ENCODE peak calls at places on chromosomes 3 and 15, in nine cellular contexts. P, Z, F, L, I, E, N, G and U are unnamed samples.

GRCh38 chr3:129596194-129597086 is 10.0 kb downstream of the PLXND1 start:
- DNase-seq in P (peak; percentile 95), Z (no peak), F (peak; percentile 56), L (peak; percentile 40), I (no peak), E (peak; percentile 90), N (no peak), G (peak; percentile 48), U (peak; percentile 56)

GRCh38 chr3:171505822-171506333 is 45.7 kb upstream of the TNIK start:
- DNase-seq in P (no peak), Z (no peak), F (no peak), L (no peak), I (no peak), E (no peak), N (no peak), G (no peak), U (no peak)

GRCh38 chr3:31968927-31969418 is 12.1 kb downstream of the OSBPL10 start:
- DNase-seq in P (no peak), Z (no peak), F (no peak), L (no peak), I (peak; percentile 66), E (no peak), N (peak; percentile 86), G (no peak), U (no peak)

GRCh38 chr15:31607656-31608055 is 281.0 kb downstream of the KLF13 start:
- DNase-seq in P (no peak), Z (no peak), F (no peak), L (no peak), I (no peak), E (no peak), N (no peak), G (no peak), U (no peak)

GRCh38 chr3:127483902-127484591 is 106.5 kb downstream of the TPRA1 start:
- DNase-seq in P (no peak), Z (no peak), F (no peak), L (peak; percentile 9), I (no peak), E (peak; percentile 3), N (no peak), G (no peak), U (no peak)

GRCh38 chr3:197959500-197959890 is 522 bp upstream of the LMLN start:
- DNase-seq in P (no peak), Z (no peak), F (no peak), L (no peak), I (no peak), E (no peak), N (no peak), G (no peak), U (no peak)

GRCh38 chr15:51089699-51090098 is 5.0 kb downstream of the TNFAIP8L3 start:
- DNase-seq in P (no peak), Z (no peak), F (no peak), L (no peak), I (no peak), E (peak; percentile 42), N (no peak), G (no peak), U (no peak)

GRCh38 chr15:98873441-98874218 is 134.0 kb downstream of the PGPEP1L start:
- DNase-seq in P (no peak), Z (no peak), F (no peak), L (no peak), I (no peak), E (no peak), N (peak; percentile 40), G (no peak), U (no peak)

GRCh38 chr3:29241855-29242254 is 39.0 kb upstream of the RBMS3 start:
- DNase-seq in P (no peak), Z (no peak), F (no peak), L (no peak), I (no peak), E (no peak), N (no peak), G (no peak), U (no peak)

GRCh38 chr3:15521573-15521965 is at the start of gene COLQ:
- DNase-seq in P (no peak), Z (no peak), F (no peak), L (peak; percentile 44), I (no peak), E (no peak), N (no peak), G (no peak), U (no peak)

GRCh38 chr3:23331141-23331935 is 128.2 kb downstream of the UBE2E2 start:
- DNase-seq in P (no peak), Z (no peak), F (no peak), L (no peak), I (no peak), E (no peak), N (no peak), G (no peak), U (no peak)

GRCh38 chr15:50624616-50625168 is 61.9 kb downstream of the TRPM7 start:
- DNase-seq in P (no peak), Z (no peak), F (no peak), L (no peak), I (no peak), E (no peak), N (no peak), G (no peak), U (no peak)

GRCh38 chr15:50137330-50137761 is 18.3 kb upstream of the ATP8B4 start:
- DNase-seq in P (no peak), Z (no peak), F (no peak), L (no peak), I (no peak), E (no peak), N (peak; percentile 86), G (no peak), U (no peak)

GRCh38 chr3:10722921-10723320 is 93.1 kb upstream of the SLC6A11 start:
- DNase-seq in P (no peak), Z (no peak), F (no peak), L (peak; percentile 12), I (no peak), E (no peak), N (no peak), G (no peak), U (no peak)

GRCh38 chr3:13032206-13032605 is 41.0 kb downstream of the IQSEC1 start:
- DNase-seq in P (no peak), Z (no peak), F (no peak), L (no peak), I (no peak), E (no peak), N (no peak), G (no peak), U (no peak)

GRCh38 chr3:155228636-155229035 is 64.8 kb downstream of the STRIT1 start:
- DNase-seq in P (no peak), Z (no peak), F (no peak), L (no peak), I (no peak), E (no peak), N (no peak), G (no peak), U (no peak)

GRCh38 chr3:125061170-125061569 is 5.4 kb upstream of the HEG1 start:
- DNase-seq in P (peak; percentile 60), Z (no peak), F (peak; percentile 34), L (no peak), I (peak; percentile 94), E (peak; percentile 84), N (no peak), G (no peak), U (peak; percentile 19)

GRCh38 chr15:76339302-76340197 is 3.0 kb downstream of the ISL2 start:
- DNase-seq in P (no peak), Z (no peak), F (no peak), L (peak; percentile 43), I (no peak), E (no peak), N (no peak), G (peak; percentile 23), U (no peak)

GRCh38 chr3:66253790-66254620 is 33.2 kb downstream of the SLC25A26 start:
- DNase-seq in P (no peak), Z (no peak), F (no peak), L (no peak), I (no peak), E (no peak), N (peak; percentile 32), G (no peak), U (no peak)

GRCh38 chr15:62847900-62848489 is 194.6 kb upstream of the TPM1 start:
- DNase-seq in P (peak; percentile 74), Z (no peak), F (peak; percentile 32), L (peak; percentile 83), I (no peak), E (peak; percentile 78), N (peak; percentile 53), G (peak; percentile 83), U (peak; percentile 63)

GRCh38 chr15:71547066-71547465 is 263.3 kb upstream of the NR2E3 start:
- DNase-seq in P (peak; percentile 29), Z (no peak), F (no peak), L (no peak), I (peak; percentile 84), E (no peak), N (no peak), G (no peak), U (no peak)

DNA sequence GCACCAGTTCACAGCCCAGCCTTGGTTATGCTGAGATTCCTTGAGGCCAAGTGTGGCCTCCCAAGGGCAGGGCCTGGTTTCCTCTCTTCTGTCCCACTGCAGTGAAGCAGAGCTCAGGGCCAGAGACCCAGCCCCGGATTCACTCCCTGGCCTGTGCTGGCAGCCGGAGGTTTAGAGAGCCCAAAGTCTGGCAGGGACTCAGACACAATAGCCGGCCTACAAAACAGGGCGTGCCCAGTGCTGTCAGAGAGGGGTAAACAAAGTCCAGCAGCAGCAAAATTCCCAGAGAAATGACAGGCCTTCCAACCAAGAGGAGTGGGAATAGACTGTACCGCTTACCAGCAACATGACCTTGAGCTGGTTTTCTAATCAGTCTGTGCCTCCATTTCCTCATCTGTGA is 14.0 kb downstream of the VIPR1 start:
- DNase-seq in P (no peak), Z (no peak), F (no peak), L (no peak), I (no peak), E (no peak), N (no peak), G (peak; percentile 81), U (no peak)
- H3K4me1 ChIP-seq in P (peaks cover 17% of the 10 kb centered on the region), Z (peaks cover 24% of the 10 kb centered on the region), F (no peaks in the 10 kb centered on the region), L (no peaks in the 10 kb centered on the region), I (no peaks in the 10 kb centered on the region), E (no peaks in the 10 kb centered on the region), N (no peaks in the 10 kb centered on the region), G (peaks cover 52% of the 10 kb centered on the region), U (no peaks in the 10 kb centered on the region)

GRCh38 chr3:117019082-117019713 is 309.6 kb downstream of the TUSC7 start:
- DNase-seq in P (peak; percentile 39), Z (no peak), F (peak; percentile 40), L (peak; percentile 68), I (no peak), E (peak; percentile 62), N (no peak), G (peak; percentile 56), U (peak; percentile 71)
- H3K27me3 ChIP-seq in P (no peaks in the 10 kb centered on the region), Z (no peaks in the 10 kb centered on the region), F (no peaks in the 10 kb centered on the region), L (no peaks in the 10 kb centered on the region), I (no peaks in the 10 kb centered on the region), E (no peaks in the 10 kb centered on the region), N (peaks cover 8% of the 10 kb centered on the region), G (peaks cover 5% of the 10 kb centered on the region), U (no peaks in the 10 kb centered on the region)

GRCh38 chr15:29849218-29849617 is 26.9 kb upstream of the TJP1 start:
- DNase-seq in P (no peak), Z (no peak), F (no peak), L (no peak), I (no peak), E (no peak), N (no peak), G (no peak), U (no peak)
- H3K27ac ChIP-seq in P (no peak overlapping the region), Z (no peak overlapping the region), F (no peak overlapping the region), L (no peak overlapping the region), I (no peak overlapping the region), E (no peak overlapping the region), N (no peak overlapping the region), G (no peak overlapping the region), U (no peak overlapping the region)

GRCh38 chr3:50157821-50158556 is 2.9 kb downstream of the SEMA3F start:
- DNase-seq in P (no peak), Z (no peak), F (peak; percentile 61), L (no peak), I (no peak), E (no peak), N (no peak), G (no peak), U (no peak)
- H3K4me1 ChIP-seq in P (peaks cover 2% of the 10 kb centered on the region), Z (peaks cover 13% of the 10 kb centered on the region), F (peaks cover 57% of the 10 kb centered on the region), L (no peaks in the 10 kb centered on the region), I (peaks cover 87% of the 10 kb centered on the region), E (peaks cover 7% of the 10 kb centered on the region), N (peaks cover 55% of the 10 kb centered on the region), G (peaks cover 47% of the 10 kb centered on the region), U (peaks cover 19% of the 10 kb centered on the region)